ENCODE peak calls at places on chromosomes 13 and 19, in seven cellular contexts. A is cardiac muscle cell; V is nucleus accumbens; P is hypothalamus; N is kidney tubule cell; I is NCI-H1092; D is activated CD4-positive, alpha-beta T cell treated with anti-CD3 and anti-CD28 coated beads for 1 hour. X is an unnamed sample.

GRCh38 chr13:29923554-29924481 is 73.4 kb upstream of the UBL3 start:
- DNase-seq in A (peak; percentile 95), V (peak; percentile 36), P (peak; percentile 12), N (peak; percentile 98), I (peak; percentile 49), D (peak; percentile 33), X (peak; percentile 57)

GRCh38 chr19:33713194-33713593 is 83.5 kb upstream of the KCTD15 start:
- DNase-seq in A (no peak), V (no peak), P (no peak), N (no peak), I (no peak), D (no peak), X (no peak)

GRCh38 chr13:33153421-33154381 is 131.9 kb downstream of the STARD13 start:
- DNase-seq in A (peak; percentile 61), V (no peak), P (no peak), N (peak; percentile 25), I (no peak), D (no peak), X (no peak)

GRCh38 chr19:56705939-56706338 is 34.4 kb upstream of the ZNF835 start:
- DNase-seq in A (no peak), V (no peak), P (no peak), N (no peak), I (no peak), D (no peak), X (no peak)

GRCh38 chr19:5170329-5170745 is 170.3 kb downstream of the PTPRS start:
- DNase-seq in A (no peak), V (no peak), P (no peak), N (no peak), I (no peak), D (peak; percentile 21), X (peak; percentile 19)

GRCh38 chr19:45542234-45542668 is 35.0 kb downstream of the VASP start:
- DNase-seq in A (no peak), V (no peak), P (no peak), N (no peak), I (no peak), D (no peak), X (no peak)

GRCh38 chr13:101473458-101473857 is 21.0 kb downstream of the ITGBL1 start:
- DNase-seq in A (peak; percentile 67), V (peak; percentile 10), P (peak; percentile 17), N (peak; percentile 74), I (no peak), D (no peak), X (no peak)

GRCh38 chr13:100633461-100633860 is 41.1 kb downstream of the TMTC4 start:
- DNase-seq in A (peak; percentile 60), V (no peak), P (no peak), N (peak; percentile 93), I (no peak), D (no peak), X (no peak)

GRCh38 chr19:20238025-20238623 is 71.1 kb downstream of the ZNF486 start:
- DNase-seq in A (peak; percentile 93), V (peak; percentile 89), P (peak; percentile 89), N (peak; percentile 90), I (peak; percentile 89), D (peak; percentile 73), X (peak; percentile 80)

GRCh38 chr13:44710576-44710975 is 134.4 kb upstream of the TSC22D1 start:
- DNase-seq in A (peak; percentile 86), V (no peak), P (no peak), N (peak; percentile 94), I (no peak), D (no peak), X (no peak)

GRCh38 chr19:7718668-7719067 is 13.2 kb downstream of the CLEC4G start:
- DNase-seq in A (no peak), V (no peak), P (no peak), N (no peak), I (no peak), D (no peak), X (no peak)

GRCh38 chr13:42076309-42076713 is 27.9 kb downstream of the DGKH start:
- DNase-seq in A (no peak), V (no peak), P (no peak), N (no peak), I (no peak), D (no peak), X (no peak)

GRCh38 chr19:53789708-53790678 is 34.1 kb downstream of the NLRP12 start:
- DNase-seq in A (no peak), V (no peak), P (no peak), N (no peak), I (no peak), D (no peak), X (no peak)

GRCh38 chr19:6236310-6237291 is 43.2 kb downstream of the MLLT1 start:
- DNase-seq in A (no peak), V (no peak), P (peak; percentile 22), N (peak; percentile 57), I (no peak), D (no peak), X (no peak)

GRCh38 chr19:2342656-2343288 is 14.3 kb downstream of the SPPL2B start:
- DNase-seq in A (no peak), V (no peak), P (no peak), N (no peak), I (no peak), D (no peak), X (no peak)

GRCh38 chr13:111577956-111578595 is 257.6 kb downstream of the TEX29 start:
- DNase-seq in A (no peak), V (no peak), P (no peak), N (no peak), I (no peak), D (no peak), X (no peak)

GRCh38 chr19:11035441-11036377 is 53.6 kb upstream of the LDLR start:
- DNase-seq in A (peak; percentile 92), V (peak; percentile 58), P (peak; percentile 77), N (peak; percentile 85), I (peak; percentile 64), D (peak; percentile 77), X (peak; percentile 78)

GRCh38 chr13:74306496-74306895 is 172.3 kb upstream of the KLF12 start:
- DNase-seq in A (peak; percentile 18), V (no peak), P (no peak), N (no peak), I (no peak), D (no peak), X (no peak)

GRCh38 chr19:18444513-18444912 is 6.6 kb upstream of the ISYNA1 start:
- DNase-seq in A (no peak), V (no peak), P (no peak), N (no peak), I (no peak), D (no peak), X (no peak)

X was measured in stimulated activated naive CD4-positive, alpha-beta T cell treated with Interleukin-2 at 50 U/mL for 16 hours.